ENCODE peak calls at places on chromosome 4, in seven cellular contexts. One of them, this sample, is unnamed.

GRCh38 chr4:112234952-112235609 is 3.5 kb downstream of the AP1AR start:
- DNase-seq in sigmoid colon: peak; percentile 74
- DNase-seq in activated naive CD4-positive, alpha-beta T cell: peak; percentile 6
- DNase-seq in hippocampal formation: peak; percentile 36
- DNase-seq in naive B cell: peak; percentile 42
- DNase-seq in breast epithelium: peak; percentile 62
- DNase-seq in endothelial cell: peak; percentile 57
- DNase-seq in this sample: peak; percentile 65

GRCh38 chr4:33090910-33091309 is 2370.7 kb downstream of the PCDH7 start:
- DNase-seq in activated naive CD4-positive, alpha-beta T cell: no peak
- DNase-seq in breast epithelium: no peak
- DNase-seq in naive B cell: no peak
- DNase-seq in hippocampal formation: no peak
- DNase-seq in endothelial cell: no peak
- DNase-seq in sigmoid colon: no peak
- DNase-seq in this sample: no peak

GRCh38 chr4:111957131-111957530 is 188.1 kb upstream of the FAM241A start:
- DNase-seq in breast epithelium: no peak
- DNase-seq in hippocampal formation: no peak
- DNase-seq in endothelial cell: no peak
- DNase-seq in activated naive CD4-positive, alpha-beta T cell: no peak
- DNase-seq in naive B cell: no peak
- DNase-seq in sigmoid colon: no peak
- DNase-seq in this sample: no peak

GRCh38 chr4:46123872-46124755 is at the start of gene GABRG1:
- DNase-seq in activated naive CD4-positive, alpha-beta T cell: no peak
- DNase-seq in endothelial cell: no peak
- DNase-seq in sigmoid colon: no peak
- DNase-seq in naive B cell: no peak
- DNase-seq in hippocampal formation: peak; percentile 28
- DNase-seq in breast epithelium: no peak
- DNase-seq in this sample: no peak

GRCh38 chr4:52968241-52968640 is 106.1 kb downstream of the RASL11B start:
- DNase-seq in endothelial cell: no peak
- DNase-seq in breast epithelium: no peak
- DNase-seq in activated naive CD4-positive, alpha-beta T cell: no peak
- DNase-seq in hippocampal formation: no peak
- DNase-seq in naive B cell: no peak
- DNase-seq in sigmoid colon: no peak
- DNase-seq in this sample: no peak

GRCh38 chr4:121863787-121864186 is 6.5 kb downstream of the BBS7 start:
- DNase-seq in breast epithelium: no peak
- DNase-seq in activated naive CD4-positive, alpha-beta T cell: no peak
- DNase-seq in hippocampal formation: no peak
- DNase-seq in sigmoid colon: no peak
- DNase-seq in endothelial cell: no peak
- DNase-seq in naive B cell: no peak
- DNase-seq in this sample: no peak

GRCh38 chr4:99821918-99822503 is 5.4 kb downstream of the DAPP1 start:
- DNase-seq in hippocampal formation: no peak
- DNase-seq in sigmoid colon: no peak
- DNase-seq in naive B cell: peak; percentile 54
- DNase-seq in breast epithelium: no peak
- DNase-seq in endothelial cell: no peak
- DNase-seq in activated naive CD4-positive, alpha-beta T cell: no peak
- DNase-seq in this sample: no peak

GRCh38 chr4:6776920-6777635 is 5.4 kb upstream of the KIAA0232 start:
- DNase-seq in endothelial cell: no peak
- DNase-seq in activated naive CD4-positive, alpha-beta T cell: no peak
- DNase-seq in sigmoid colon: no peak
- DNase-seq in naive B cell: no peak
- DNase-seq in breast epithelium: no peak
- DNase-seq in hippocampal formation: no peak
- DNase-seq in this sample: no peak

GRCh38 chr4:6649216-6649615 is 8.7 kb downstream of the MRFAP1 start:
- DNase-seq in hippocampal formation: no peak
- DNase-seq in endothelial cell: no peak
- DNase-seq in naive B cell: no peak
- DNase-seq in sigmoid colon: no peak
- DNase-seq in activated naive CD4-positive, alpha-beta T cell: no peak
- DNase-seq in breast epithelium: no peak
- DNase-seq in this sample: no peak

GRCh38 chr4:151359576-151359975 is 34.2 kb upstream of the SH3D19 start:
- DNase-seq in activated naive CD4-positive, alpha-beta T cell: no peak
- DNase-seq in naive B cell: no peak
- DNase-seq in sigmoid colon: no peak
- DNase-seq in breast epithelium: no peak
- DNase-seq in hippocampal formation: no peak
- DNase-seq in endothelial cell: no peak
- DNase-seq in this sample: peak; percentile 19

GRCh38 chr4:1628892-1629703 is 55.0 kb downstream of the FAM53A start:
- DNase-seq in sigmoid colon: peak; percentile 79
- DNase-seq in activated naive CD4-positive, alpha-beta T cell: peak; percentile 66
- DNase-seq in hippocampal formation: peak; percentile 49
- DNase-seq in breast epithelium: no peak
- DNase-seq in endothelial cell: peak; percentile 89
- DNase-seq in naive B cell: peak; percentile 59
- DNase-seq in this sample: peak; percentile 79

GRCh38 chr4:5041609-5042234 is 9.6 kb upstream of the STK32B start:
- DNase-seq in sigmoid colon: no peak
- DNase-seq in breast epithelium: no peak
- DNase-seq in activated naive CD4-positive, alpha-beta T cell: no peak
- DNase-seq in naive B cell: no peak
- DNase-seq in hippocampal formation: no peak
- DNase-seq in endothelial cell: no peak
- DNase-seq in this sample: no peak

GRCh38 chr4:163846008-163846407 is 351.5 kb downstream of the TMA16 start:
- DNase-seq in activated naive CD4-positive, alpha-beta T cell: no peak
- DNase-seq in breast epithelium: no peak
- DNase-seq in naive B cell: no peak
- DNase-seq in sigmoid colon: no peak
- DNase-seq in hippocampal formation: no peak
- DNase-seq in endothelial cell: no peak
- DNase-seq in this sample: no peak

GRCh38 chr4:39047691-39048090 is 14.3 kb upstream of the KLHL5 start:
- DNase-seq in activated naive CD4-positive, alpha-beta T cell: no peak
- DNase-seq in endothelial cell: no peak
- DNase-seq in naive B cell: no peak
- DNase-seq in breast epithelium: no peak
- DNase-seq in hippocampal formation: no peak
- DNase-seq in sigmoid colon: no peak
- DNase-seq in this sample: no peak

GRCh38 chr4:173669460-173670179 is 139.6 kb upstream of the HAND2 start:
- DNase-seq in activated naive CD4-positive, alpha-beta T cell: no peak
- DNase-seq in breast epithelium: no peak
- DNase-seq in naive B cell: no peak
- DNase-seq in sigmoid colon: no peak
- DNase-seq in endothelial cell: no peak
- DNase-seq in hippocampal formation: no peak
- DNase-seq in this sample: no peak

GRCh38 chr4:81519856-81520255 is 48.1 kb upstream of the RASGEF1B start:
- DNase-seq in endothelial cell: no peak
- DNase-seq in hippocampal formation: no peak
- DNase-seq in naive B cell: no peak
- DNase-seq in activated naive CD4-positive, alpha-beta T cell: no peak
- DNase-seq in breast epithelium: no peak
- DNase-seq in sigmoid colon: no peak
- DNase-seq in this sample: no peak

GRCh38 chr4:184644553-184645307 is 4.5 kb downstream of the CASP3 start:
- DNase-seq in naive B cell: no peak
- DNase-seq in endothelial cell: no peak
- DNase-seq in hippocampal formation: no peak
- DNase-seq in sigmoid colon: no peak
- DNase-seq in activated naive CD4-positive, alpha-beta T cell: no peak
- DNase-seq in breast epithelium: no peak
- DNase-seq in this sample: no peak

GRCh38 chr4:8841678-8842268 is 29.9 kb downstream of the HMX1 start:
- DNase-seq in activated naive CD4-positive, alpha-beta T cell: no peak
- DNase-seq in sigmoid colon: no peak
- DNase-seq in endothelial cell: no peak
- DNase-seq in breast epithelium: no peak
- DNase-seq in hippocampal formation: no peak
- DNase-seq in naive B cell: no peak
- DNase-seq in this sample: no peak

GRCh38 chr4:31356839-31357238 is 636.7 kb downstream of the PCDH7 start:
- DNase-seq in naive B cell: no peak
- DNase-seq in breast epithelium: no peak
- DNase-seq in endothelial cell: no peak
- DNase-seq in activated naive CD4-positive, alpha-beta T cell: no peak
- DNase-seq in sigmoid colon: no peak
- DNase-seq in hippocampal formation: no peak
- DNase-seq in this sample: no peak

GRCh38 chr4:134720030-134720429 is 518.4 kb upstream of the PABPC4L start:
- DNase-seq in naive B cell: no peak
- DNase-seq in sigmoid colon: no peak
- DNase-seq in breast epithelium: no peak
- DNase-seq in hippocampal formation: no peak
- DNase-seq in activated naive CD4-positive, alpha-beta T cell: no peak
- DNase-seq in endothelial cell: no peak
- DNase-seq in this sample: no peak

GRCh38 chr4:106773106-106773905 is 262.8 kb downstream of the DKK2 start:
- DNase-seq in activated naive CD4-positive, alpha-beta T cell: no peak
- DNase-seq in hippocampal formation: no peak
- DNase-seq in sigmoid colon: no peak
- DNase-seq in naive B cell: no peak
- DNase-seq in endothelial cell: no peak
- DNase-seq in breast epithelium: no peak
- DNase-seq in this sample: no peak

GRCh38 chr4:16122784-16123183 is 39.0 kb upstream of the PROM1 start:
- DNase-seq in endothelial cell: no peak
- DNase-seq in hippocampal formation: no peak
- DNase-seq in breast epithelium: peak; percentile 55
- DNase-seq in sigmoid colon: no peak
- DNase-seq in activated naive CD4-positive, alpha-beta T cell: no peak
- DNase-seq in naive B cell: no peak
- DNase-seq in this sample: no peak

GRCh38 chr4:13920901-13921300 is 293.4 kb upstream of the BOD1L1 start:
- DNase-seq in breast epithelium: peak; percentile 19
- DNase-seq in endothelial cell: peak; percentile 47
- DNase-seq in hippocampal formation: no peak
- DNase-seq in naive B cell: no peak
- DNase-seq in sigmoid colon: peak; percentile 66
- DNase-seq in activated naive CD4-positive, alpha-beta T cell: no peak
- DNase-seq in this sample: no peak

GRCh38 chr4:140149851-140150635 is 3.9 kb downstream of the MAML3 start:
- DNase-seq in endothelial cell: peak; percentile 70
- DNase-seq in activated naive CD4-positive, alpha-beta T cell: peak; percentile 59
- DNase-seq in hippocampal formation: no peak
- DNase-seq in naive B cell: peak; percentile 72
- DNase-seq in breast epithelium: peak; percentile 79
- DNase-seq in sigmoid colon: peak; percentile 91
- DNase-seq in this sample: peak; percentile 81